ENCODE peak calls at places on chromosomes 5 and 9, in five cellular contexts. O, F, M, X and B are unnamed samples.

GRCh38 chr5:98563885-98564653 is 209.4 kb upstream of the RGMB start:
- DNase-seq in O (no peak), F (no peak), M (no peak), X (no peak), B (no peak)

GRCh38 chr9:104993291-104993963 is 65.5 kb upstream of the ABCA1 start:
- DNase-seq in O (no peak), F (no peak), M (peak; percentile 61), X (peak; percentile 63), B (peak; percentile 98)

GRCh38 chr9:14960881-14961280 is 50.7 kb upstream of the FREM1 start:
- DNase-seq in O (no peak), F (no peak), M (no peak), X (no peak), B (no peak)

GRCh38 chr5:150065886-150066285 is 20.5 kb downstream of the CSF1R start:
- DNase-seq in O (no peak), F (no peak), M (no peak), X (no peak), B (peak; percentile 95)

GRCh38 chr9:98807070-98807810 is at the start of gene GALNT12:
- DNase-seq in O (peak; percentile 40), F (peak; percentile 39), M (no peak), X (no peak), B (no peak)

GRCh38 chr5:93017854-93018253 is 563.2 kb downstream of the NR2F1-AS1 start:
- DNase-seq in O (no peak), F (no peak), M (no peak), X (no peak), B (no peak)

GRCh38 chr5:89816038-89816437 is 593.5 kb downstream of the CETN3 start:
- DNase-seq in O (no peak), F (no peak), M (no peak), X (no peak), B (no peak)

GRCh38 chr5:36403601-36404311 is 102.1 kb upstream of the RANBP3L start:
- DNase-seq in O (no peak), F (no peak), M (no peak), X (no peak), B (peak; percentile 81)

GRCh38 chr9:79912641-79913040 is 340.9 kb downstream of the TLE4 start:
- DNase-seq in O (no peak), F (no peak), M (no peak), X (no peak), B (no peak)

GRCh38 chr9:86968258-86968920 is 21.1 kb upstream of the GAS1 start:
- DNase-seq in O (no peak), F (no peak), M (peak; percentile 6), X (no peak), B (no peak)

GRCh38 chr9:134800791-134801339 is 79.7 kb upstream of the FCN2 start:
- DNase-seq in O (no peak), F (no peak), M (peak; percentile 13), X (no peak), B (peak; percentile 82)

GRCh38 chr5:112338681-112339337 is 80.3 kb downstream of the EPB41L4A start:
- DNase-seq in O (no peak), F (no peak), M (no peak), X (peak; percentile 18), B (no peak)

GRCh38 chr5:119427052-119427451 is 25.2 kb upstream of the HSD17B4 start:
- DNase-seq in O (no peak), F (no peak), M (no peak), X (no peak), B (no peak)

GRCh38 chr9:22160235-22160634 is 151.1 kb upstream of the CDKN2B start:
- DNase-seq in O (no peak), F (no peak), M (no peak), X (no peak), B (no peak)

GRCh38 chr5:138606378-138606777 is 31.2 kb upstream of the HSPA9 start:
- DNase-seq in O (no peak), F (no peak), M (no peak), X (no peak), B (no peak)

GRCh38 chr5:144103611-144104010 is 66.8 kb downstream of the YIPF5 start:
- DNase-seq in O (no peak), F (no peak), M (no peak), X (no peak), B (no peak)

GRCh38 chr9:130728721-130729120 is 35.1 kb downstream of the EXOSC2 start:
- DNase-seq in O (no peak), F (no peak), M (no peak), X (no peak), B (no peak)

GRCh38 chr9:128706671-128707381 is 4.5 kb downstream of the PKN3 start:
- DNase-seq in O (no peak), F (no peak), M (no peak), X (no peak), B (no peak)

GRCh38 chr5:176719113-176719814 is 72.0 kb downstream of the TSPAN17 start:
- DNase-seq in O (no peak), F (no peak), M (no peak), X (no peak), B (no peak)

GRCh38 chr5:9523090-9523813 is 22.6 kb downstream of the SEMA5A start:
- DNase-seq in O (no peak), F (no peak), M (no peak), X (no peak), B (no peak)

GRCh38 chr9:136907011-136907914 is 20.9 kb downstream of the TRAF2 start:
- DNase-seq in O (no peak), F (no peak), M (no peak), X (no peak), B (no peak)

GRCh38 chr9:123365287-123365880 is 9.4 kb downstream of the CRB2 start:
- DNase-seq in O (no peak), F (no peak), M (no peak), X (peak; percentile 29), B (no peak)

GRCh38 chr5:140267559-140268018 is 35.3 kb downstream of the PFDN1 start:
- DNase-seq in O (no peak), F (peak; percentile 66), M (no peak), X (no peak), B (no peak)

DNA sequence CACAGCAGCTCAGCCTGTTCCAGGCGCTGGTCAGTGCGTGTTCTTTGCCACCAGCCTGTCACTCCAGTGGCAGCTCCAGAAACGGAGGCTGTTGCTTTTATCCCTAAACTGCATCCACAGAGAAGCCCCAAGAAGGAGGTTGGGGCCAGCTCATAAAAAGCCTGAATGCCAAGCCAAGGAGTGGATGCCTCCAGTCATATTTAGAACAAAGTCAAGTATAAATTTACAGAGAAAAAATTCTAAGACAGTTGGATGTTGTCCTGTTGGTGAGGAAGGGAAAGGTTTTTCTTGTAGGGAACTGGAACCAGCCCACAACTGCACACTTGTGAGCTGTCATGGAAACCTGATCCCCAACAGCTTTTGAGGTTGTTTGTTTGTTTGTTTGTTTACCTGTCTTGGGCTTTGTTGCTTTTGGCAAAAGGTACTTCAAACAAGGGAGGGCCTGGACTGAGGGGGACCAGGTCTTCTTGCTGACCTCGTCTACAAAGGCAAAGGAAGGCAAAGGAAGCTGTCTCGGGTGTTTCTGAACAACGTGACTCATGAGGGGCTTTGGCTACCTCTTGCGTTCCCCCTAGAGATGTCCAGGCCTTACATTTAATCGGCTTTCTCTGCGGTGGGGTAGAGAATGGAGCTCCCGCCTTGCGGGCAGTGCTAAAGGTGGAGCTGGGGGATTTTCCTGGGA is 36.7 kb downstream of the OLFML2A start:
- DNase-seq in O (no peak), F (no peak), M (no peak), X (no peak), B (no peak)
- H3K27ac ChIP-seq in O (no peak overlapping the region), F (no peak overlapping the region), M (no peak overlapping the region), X (no peak overlapping the region), B (no peak overlapping the region)

GRCh38 chr9:2984481-2984880 is 140.6 kb upstream of the PUM3 start:
- DNase-seq in O (no peak), F (no peak), M (no peak), X (no peak), B (no peak)

GRCh38 chr9:2987679-2988078 is 143.8 kb upstream of the PUM3 start:
- DNase-seq in O (no peak), F (no peak), M (no peak), X (no peak), B (no peak)

GRCh38 chr9:2991292-2991691 is 147.4 kb upstream of the PUM3 start:
- DNase-seq in O (no peak), F (no peak), M (no peak), X (peak; percentile 1), B (no peak)

GRCh38 chr9:2979893-2980292 is 136.0 kb upstream of the PUM3 start:
- DNase-seq in O (no peak), F (no peak), M (no peak), X (no peak), B (no peak)

DNA sequence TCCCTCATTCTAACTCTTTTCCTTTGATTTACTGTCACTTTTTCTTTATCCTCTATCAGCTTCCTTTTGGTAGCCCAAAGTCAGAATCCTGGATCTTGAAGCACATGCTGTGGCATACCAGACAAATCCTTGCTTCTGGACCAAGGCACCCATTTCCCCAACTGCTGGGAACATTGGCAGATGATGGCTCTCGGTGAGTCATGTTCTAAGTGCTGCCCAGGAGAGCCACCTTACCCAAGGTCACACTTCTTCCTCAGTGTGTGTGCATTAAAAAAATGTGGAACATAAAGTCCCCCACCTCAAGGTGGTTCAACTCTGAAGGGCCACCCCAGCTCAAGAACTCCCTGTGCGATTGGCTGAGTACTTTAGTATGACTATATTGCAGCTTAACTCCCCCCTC is 141.4 kb upstream of the PUM3 start:
- DNase-seq in O (no peak), F (no peak), M (no peak), X (no peak), B (no peak)
- H3K36me3 ChIP-seq in O (no peaks in the 10 kb centered on the region), F (no peaks in the 10 kb centered on the region), M (no peaks in the 10 kb centered on the region), X (no peaks in the 10 kb centered on the region), B (no peaks in the 10 kb centered on the region)

GRCh38 chr5:14144586-14145355 is 1.6 kb downstream of the TRIO start:
- DNase-seq in O (peak; percentile 10), F (peak; percentile 87), M (no peak), X (no peak), B (peak; percentile 61)
- H3K27ac ChIP-seq in O (no peak overlapping the region), F (peak overlapping the region; percentile 67), M (peak overlapping the region; percentile 90), X (peak overlapping the region; percentile 70), B (peak overlapping the region; percentile 93)

GRCh38 chr5:127846884-127847283 is 143.7 kb downstream of the CCDC192 start:
- DNase-seq in O (no peak), F (no peak), M (no peak), X (no peak), B (no peak)
- H3K36me3 ChIP-seq in O (no peaks in the 10 kb centered on the region), F (no peaks in the 10 kb centered on the region), M (no peaks in the 10 kb centered on the region), X (no peaks in the 10 kb centered on the region), B (no peaks in the 10 kb centered on the region)

DNA sequence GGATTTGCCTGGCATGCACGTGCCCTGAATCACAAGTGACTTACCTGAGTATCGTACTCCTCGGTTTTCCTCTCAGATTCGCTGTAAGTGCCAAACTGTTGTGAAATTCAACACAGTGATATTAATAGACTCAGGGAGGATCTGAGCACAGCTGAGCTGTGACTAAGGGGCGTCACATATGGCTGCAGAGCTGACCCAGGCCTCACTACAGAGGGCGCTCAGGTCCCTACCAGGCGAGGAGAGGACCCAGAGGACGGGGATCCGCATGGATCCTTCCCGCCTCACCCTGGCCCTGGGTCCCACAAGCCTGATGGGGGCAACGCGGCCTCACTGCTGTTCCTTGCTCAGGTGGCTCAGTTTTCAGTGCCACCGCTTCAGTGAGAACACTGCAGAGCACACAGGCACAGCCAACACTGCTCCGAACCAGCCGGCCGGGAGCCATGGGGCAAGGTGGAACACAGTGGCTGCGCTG is 20.1 kb downstream of the CLPTM1L start:
- DNase-seq in O (no peak), F (no peak), M (no peak), X (no peak), B (no peak)
- H3K27ac ChIP-seq in O (no peak overlapping the region), F (no peak overlapping the region), M (no peak overlapping the region), X (no peak overlapping the region), B (no peak overlapping the region)